ENCODE peak calls at places on chromosomes 12 and 14, in six cellular contexts. F, C, U, K, Y and G are unnamed samples.

GRCh38 chr12:94553130-94553519 is 93.5 kb upstream of the CEP83 start:
- DNase-seq in C (peak), K (peak), U (peak), Y (no peak), F (no peak), G (no peak)

GRCh38 chr14:28382460-28383220 is 383.9 kb upstream of the FOXG1 start:
- DNase-seq in C (no peak), U (peak), F (no peak), Y (no peak), K (no peak), G (no peak)

GRCh38 chr12:113471619-113472171 is at the start of gene LHX5:
- DNase-seq in K (no peak), F (no peak), C (no peak), U (peak), Y (no peak), G (no peak)

GRCh38 chr14:67359319-67359774 is 257 bp downstream of the ATP6V1D start:
- DNase-seq in C (peak), U (peak), F (peak), K (peak), Y (peak), G (no peak)

GRCh38 chr12:45349911-45350310 is 134.0 kb downstream of the ANO6 start:
- DNase-seq in Y (no peak), K (no peak), C (no peak), F (no peak), U (no peak), G (no peak)

GRCh38 chr12:23950775-23951391 is 1.4 kb upstream of the SOX5 start:
- DNase-seq in K (peak), Y (no peak), U (no peak), C (no peak), F (no peak), G (no peak)

GRCh38 chr12:57602544-57602943 is 2.1 kb upstream of the DTX3 start:
- DNase-seq in Y (no peak), C (no peak), K (no peak), U (no peak), F (no peak), G (no peak)

GRCh38 chr12:30308010-30308717 is 387.5 kb downstream of the IPO8 start:
- DNase-seq in U (peak), Y (no peak), F (no peak), C (no peak), K (no peak), G (no peak)

GRCh38 chr14:60349663-60350365 is 100.8 kb downstream of the PPM1A start:
- DNase-seq in C (peak), K (peak), U (peak), F (peak), Y (peak), G (peak)

GRCh38 chr14:82710257-82710841 is 1176.7 kb upstream of the SEL1L start:
- DNase-seq in K (peak), C (peak), U (peak), F (peak), Y (peak), G (peak)

GRCh38 chr14:94028450-94028826 is 2.3 kb downstream of the OTUB2 start:
- DNase-seq in K (peak), F (no peak), U (peak), Y (no peak), C (no peak), G (peak)

GRCh38 chr12:11836282-11836963 is 186.9 kb downstream of the ETV6 start:
- DNase-seq in U (no peak), F (no peak), Y (no peak), K (no peak), C (no peak), G (peak)

GRCh38 chr12:89544027-89544426 is 18.2 kb upstream of the POC1B start:
- DNase-seq in K (no peak), Y (no peak), C (no peak), F (no peak), U (no peak), G (no peak)

GRCh38 chr12:10160659-10161386 is 11.1 kb downstream of the OLR1 start:
- DNase-seq in U (peak), K (peak), Y (no peak), C (no peak), F (no peak), G (no peak)

GRCh38 chr14:90523544-90523943 is 126.7 kb downstream of the CALM1 start:
- DNase-seq in C (peak), Y (no peak), U (peak), F (no peak), K (peak), G (no peak)

GRCh38 chr12:6334940-6335450 is 6.9 kb downstream of the TNFRSF1A start:
- DNase-seq in K (no peak), C (no peak), U (no peak), F (peak), Y (no peak), G (no peak)

GRCh38 chr14:24270537-24271133 is 762 bp downstream of the RABGGTA start:
- DNase-seq in Y (no peak), F (no peak), C (no peak), K (no peak), U (no peak), G (no peak)